ENCODE peak calls at places on chromosomes 6 and 20, in five cellular contexts. J, T, M, N and E are unnamed samples.

GRCh38 chr6:37988696-37989095 is 169.2 kb downstream of the ZFAND3 start:
- DNase-seq in T (no peak), N (no peak), J (no peak), M (no peak), E (no peak)

GRCh38 chr6:54865091-54865631 is 18.6 kb downstream of the FAM83B start:
- DNase-seq in T (no peak), J (no peak), M (no peak), N (no peak), E (peak)

GRCh38 chr20:17875106-17875980 is 93.3 kb downstream of the SNX5 start:
- DNase-seq in J (peak), M (peak), T (no peak), N (no peak), E (no peak)

GRCh38 chr6:52994031-52994788 is 874 bp downstream of the GSTA4 start:
- DNase-seq in T (no peak), J (peak), N (no peak), M (peak), E (peak)

GRCh38 chr6:136103101-136103688 is 146.9 kb downstream of the MTFR2 start:
- DNase-seq in T (no peak), J (no peak), M (no peak), N (no peak), E (peak)

GRCh38 chr6:14804444-14805210 is 441.2 kb upstream of the JARID2 start:
- DNase-seq in T (no peak), J (no peak), N (no peak), M (peak), E (no peak)

GRCh38 chr20:50353289-50353961 is 156.8 kb upstream of the PTPN1 start:
- DNase-seq in N (no peak), M (peak), J (no peak), T (no peak), E (no peak)

GRCh38 chr6:55569638-55570037 is 9.4 kb downstream of the HMGCLL1 start:
- DNase-seq in T (no peak), J (no peak), M (no peak), N (no peak), E (no peak)

GRCh38 chr20:9573598-9573997 is 59.2 kb downstream of the LAMP5 start:
- DNase-seq in J (no peak), N (no peak), T (no peak), M (no peak), E (peak)

GRCh38 chr6:3956054-3956453 is 106.9 kb downstream of the FAM50B start:
- DNase-seq in J (no peak), N (no peak), M (peak), T (no peak), E (no peak)

GRCh38 chr20:15610700-15611277 is 962.5 kb downstream of the KIF16B start:
- DNase-seq in T (no peak), M (no peak), N (no peak), J (no peak), E (no peak)

GRCh38 chr6:12266571-12266970 is 23.6 kb upstream of the EDN1 start:
- DNase-seq in T (no peak), M (no peak), N (no peak), J (no peak), E (no peak)

GRCh38 chr6:154555075-154555677 is 44.7 kb upstream of the CNKSR3 start:
- DNase-seq in N (no peak), M (no peak), J (peak), T (no peak), E (no peak)

GRCh38 chr6:6588924-6589696 is 590 bp downstream of the LY86 start:
- DNase-seq in N (no peak), T (peak), M (no peak), J (no peak), E (no peak)

GRCh38 chr20:5119435-5120188 is at the start of gene PCNA:
- DNase-seq in T (peak), M (peak), N (peak), J (peak), E (peak)

GRCh38 chr6:144036064-144036873 is 28.2 kb upstream of the PLAGL1 start:
- DNase-seq in T (no peak), M (peak), J (no peak), N (no peak), E (peak)

GRCh38 chr6:166437661-166438060 is 54.9 kb upstream of the MPC1 start:
- DNase-seq in T (no peak), M (no peak), N (no peak), J (no peak), E (peak)

GRCh38 chr20:16064991-16065707 is 508.1 kb downstream of the KIF16B start:
- DNase-seq in M (peak), T (no peak), N (no peak), J (no peak), E (peak)

GRCh38 chr6:43629505-43630300 is 639 bp upstream of the GTPBP2 start:
- DNase-seq in J (peak), N (peak), M (peak), T (peak), E (peak)

GRCh38 chr6:14816106-14816864 is 429.6 kb upstream of the JARID2 start:
- DNase-seq in M (no peak), T (no peak), J (no peak), N (no peak), E (no peak)

GRCh38 chr6:120354452-120355098 is 979.7 kb downstream of the TBC1D32 start:
- DNase-seq in T (peak), J (no peak), M (no peak), N (no peak), E (no peak)

GRCh38 chr20:54177378-54177777 is 3.6 kb upstream of the CYP24A1 start:
- DNase-seq in M (peak), N (no peak), J (no peak), T (no peak), E (no peak)

GRCh38 chr6:166435574-166435973 is 52.8 kb upstream of the MPC1 start:
- DNase-seq in J (no peak), M (no peak), N (no peak), T (no peak), E (no peak)

GRCh38 chr20:44083220-44083933 is 103.6 kb downstream of the JPH2 start:
- DNase-seq in T (no peak), J (no peak), N (no peak), M (no peak), E (no peak)

GRCh38 chr20:18388860-18389259 is 78.0 kb downstream of the DZANK1 start:
- DNase-seq in J (peak), M (peak), T (no peak), N (no peak), E (no peak)

GRCh38 chr6:16446241-16446640 is 207.9 kb downstream of the GMPR start:
- DNase-seq in J (no peak), M (no peak), N (no peak), T (no peak), E (no peak)

GRCh38 chr6:33843696-33844121 is 39.9 kb upstream of the MLN start:
- DNase-seq in J (no peak), M (no peak), T (no peak), N (peak), E (no peak)

GRCh38 chr6:156107514-156108150 is 652.0 kb upstream of the NOX3 start:
- DNase-seq in M (no peak), J (no peak), T (no peak), N (no peak), E (no peak)
- H3K4me2 ChIP-seq in M (no peak), J (no peak), T (no peak), N (no peak), E (no peak)

DNA sequence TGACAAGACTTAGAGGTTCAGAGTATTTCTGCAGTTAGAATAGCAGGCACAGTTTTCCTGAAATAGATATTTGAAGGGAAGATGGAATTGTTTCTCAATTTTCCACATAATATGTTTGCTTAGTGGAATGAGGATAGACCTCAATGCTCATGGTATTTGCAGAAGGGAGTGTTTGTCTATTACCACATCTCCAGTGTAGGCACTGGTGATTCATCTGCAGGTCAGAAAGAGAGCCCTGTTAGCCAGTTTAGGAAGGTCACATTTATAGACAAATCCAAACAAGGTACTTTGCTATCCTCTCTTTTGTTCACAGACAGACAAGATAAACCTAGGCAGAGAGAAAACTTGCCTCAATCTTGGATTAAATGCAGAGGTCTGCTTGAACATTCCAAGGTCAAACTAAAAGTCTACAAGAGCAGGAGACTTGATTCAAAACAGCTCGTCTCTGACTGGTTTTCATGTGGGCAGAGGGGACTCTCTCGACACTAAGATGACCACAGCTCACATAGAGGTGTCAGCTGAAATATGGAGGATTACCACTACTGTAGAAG is 22.8 kb downstream of the ISM1 start:
- DNase-seq in N (no peak), J (peak), M (peak), T (no peak), E (no peak)
- TF ChIP-seq JUNB in N (no peak), J (peak), M (peak), T (no peak), E (no peak)

DNA sequence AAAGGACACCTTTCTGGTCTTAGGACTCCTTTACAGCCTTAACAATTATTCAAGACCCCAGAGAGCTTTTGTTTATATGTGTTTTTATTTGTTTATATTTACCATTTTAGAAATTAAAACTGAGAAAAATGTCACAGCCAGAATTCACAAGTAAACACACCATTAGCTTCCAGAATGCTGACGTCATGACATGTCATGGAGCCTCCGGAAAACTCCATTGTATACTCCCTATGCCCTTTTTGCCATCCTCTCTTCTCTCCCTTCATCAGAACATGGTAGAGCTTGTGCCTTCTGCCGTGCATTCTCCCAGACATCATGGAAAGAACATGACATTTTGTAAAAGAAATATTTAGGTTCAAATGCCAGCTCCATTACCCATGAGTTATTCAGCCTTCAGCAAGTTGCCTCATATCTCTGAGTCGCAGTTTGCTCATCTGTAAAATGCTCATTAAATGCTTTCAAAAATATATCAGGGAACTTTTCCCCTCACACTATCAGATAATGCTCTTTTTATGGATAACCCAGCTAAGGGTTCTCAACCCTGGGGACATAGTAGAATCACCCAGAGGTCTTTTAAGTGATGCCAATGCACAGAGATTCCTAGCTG is 27.8 kb downstream of the TNFAIP3 start:
- DNase-seq in J (no peak), M (no peak), T (no peak), N (no peak), E (no peak)
- H3K4me2 ChIP-seq in J (no peak), M (no peak), T (no peak), N (no peak), E (no peak)

GRCh38 chr6:130411481-130411880 is 45.7 kb downstream of the TMEM200A start:
- DNase-seq in T (no peak), M (no peak), N (no peak), J (no peak), E (no peak)
- TF ChIP-seq JUNB in T (no peak), M (no peak), N (no peak), J (no peak), E (no peak)

GRCh38 chr6:152976749-152977148 is 6.1 kb downstream of the FBXO5 start:
- DNase-seq in M (no peak), N (no peak), J (no peak), T (no peak), E (no peak)

GRCh38 chr6:152980656-152981055 is 2.2 kb downstream of the FBXO5 start:
- DNase-seq in J (no peak), T (no peak), N (no peak), M (no peak), E (no peak)

GRCh38 chr6:152979116-152979515 is 3.7 kb downstream of the FBXO5 start:
- DNase-seq in T (no peak), J (no peak), N (no peak), M (no peak), E (no peak)

GRCh38 chr6:152975204-152975915 is 7.5 kb downstream of the FBXO5 start:
- DNase-seq in J (no peak), M (no peak), N (no peak), T (no peak), E (no peak)

DNA sequence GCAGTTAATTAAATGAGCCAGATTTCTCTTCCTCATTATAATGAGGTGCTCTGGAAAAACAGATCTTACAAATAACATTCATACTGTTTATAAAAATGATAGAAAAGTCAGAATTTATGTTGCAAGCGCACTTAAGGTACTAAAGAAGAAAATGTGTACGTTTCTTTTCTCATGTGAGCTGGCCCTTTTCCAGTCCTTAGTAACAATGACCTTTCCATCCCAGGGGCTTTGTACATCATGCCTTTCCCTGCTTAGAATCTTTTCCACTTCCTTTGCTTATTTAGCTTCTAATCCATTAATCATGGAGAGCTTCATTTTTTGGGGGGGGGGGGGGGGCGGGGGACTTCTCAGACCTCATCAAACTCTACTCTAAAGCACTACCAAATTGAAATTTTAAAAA is 4.8 kb downstream of the FBXO5 start:
- DNase-seq in N (no peak), M (no peak), J (no peak), T (no peak), E (no peak)
- H3K4me2 ChIP-seq in N (no peak), M (peak), J (peak), T (peak), E (peak)

DNA sequence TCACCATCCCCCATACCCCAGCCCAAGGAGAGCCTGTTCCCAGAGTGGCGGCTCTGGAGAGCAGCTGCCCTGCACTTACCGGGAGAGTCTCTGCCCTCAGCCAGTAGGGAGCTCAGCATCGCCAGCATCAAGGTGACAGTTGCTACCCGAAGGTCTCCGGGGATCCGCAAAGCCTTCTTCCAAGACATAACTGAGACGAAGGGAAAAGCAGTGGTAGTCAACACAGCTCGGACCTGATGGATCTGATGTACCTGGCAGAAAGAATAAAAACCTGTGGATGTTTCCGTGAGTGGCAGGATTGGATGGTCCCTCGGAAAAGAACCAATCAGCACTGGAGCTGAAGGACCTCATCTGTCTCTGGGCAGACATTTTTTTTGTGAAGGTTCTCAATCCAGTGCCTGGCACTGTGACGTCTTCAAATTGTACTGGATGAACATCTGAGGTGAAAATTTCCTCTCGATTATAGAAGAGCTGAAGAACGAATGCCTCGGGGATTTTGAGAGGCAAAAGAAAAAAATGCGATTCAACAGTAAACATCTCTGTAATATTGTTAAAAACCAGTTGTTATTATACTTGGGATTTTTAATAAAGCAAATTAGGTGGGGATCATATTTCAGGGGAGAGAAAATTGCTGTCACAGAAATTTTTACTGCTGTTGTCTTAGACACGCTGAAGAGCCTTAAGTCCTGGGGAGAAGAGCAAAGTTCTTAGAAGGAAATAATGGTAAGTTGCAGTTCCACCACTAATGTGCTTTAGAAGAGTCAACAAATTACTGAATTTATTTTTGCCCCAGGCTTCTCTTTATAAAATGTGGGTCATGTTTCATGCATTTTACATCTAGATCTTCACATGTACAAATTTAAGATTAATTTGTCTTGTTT is at the start of gene HLA-DQB1:
- DNase-seq in J (peak), T (peak), M (peak), N (no peak), E (peak)
- TF ChIP-seq JUNB in J (no peak), T (no peak), M (no peak), N (no peak), E (no peak)

GRCh38 chr6:108720798-108721197 is 127.4 kb upstream of the ARMC2 start:
- DNase-seq in N (no peak), J (no peak), T (no peak), M (no peak), E (no peak)
- H3K4me2 ChIP-seq in N (no peak), J (no peak), T (no peak), M (peak), E (peak)

DNA sequence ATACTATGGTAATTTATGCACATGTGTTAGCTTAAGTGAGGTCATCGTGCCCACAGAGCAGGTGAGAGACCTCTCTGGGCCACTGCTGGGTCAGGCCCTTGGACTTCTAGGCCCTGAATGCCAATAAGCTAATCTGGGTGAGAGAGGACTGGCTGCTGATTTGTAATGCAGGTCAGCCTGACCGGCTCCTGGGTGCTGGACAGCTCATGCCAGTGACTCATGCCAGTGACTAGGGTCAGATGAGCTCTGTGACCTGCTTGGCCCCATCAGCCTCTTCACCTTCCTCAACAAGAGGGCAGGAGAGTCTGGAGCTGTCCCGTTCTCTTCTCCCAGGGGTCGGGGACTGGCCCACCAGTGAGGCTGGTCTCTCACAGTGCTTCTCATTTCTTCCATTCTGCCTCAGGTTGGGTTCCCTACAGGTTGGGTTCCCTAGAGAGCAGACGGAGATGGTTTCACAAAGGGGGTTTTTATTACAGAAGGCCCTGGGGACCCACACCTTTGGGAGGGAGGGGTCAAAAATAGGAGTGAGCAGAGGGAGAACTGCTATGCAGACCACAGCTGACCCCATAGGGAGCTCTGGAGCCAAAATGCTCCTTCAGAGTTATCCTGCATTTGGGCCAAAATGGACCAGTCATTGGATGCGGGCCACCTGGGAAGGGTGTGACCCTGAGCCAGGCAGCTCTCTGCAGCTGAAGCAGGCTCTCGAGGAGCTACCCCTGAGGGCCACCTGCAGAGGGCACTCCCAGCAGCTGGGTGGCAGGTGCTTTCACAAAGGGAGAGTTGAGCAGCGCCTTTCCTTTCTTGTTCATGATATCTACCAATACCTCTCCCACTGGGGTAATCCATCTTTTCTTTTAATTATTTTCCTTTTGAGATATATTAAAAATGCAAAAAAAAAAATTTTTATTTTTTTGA is 2.2 kb upstream of the OXT start:
- DNase-seq in N (no peak), M (peak), J (peak), T (no peak), E (peak)
- TF ChIP-seq JUNB in N (no peak), M (no peak), J (no peak), T (no peak), E (no peak)

GRCh38 chr6:75752365-75752764 is 3.3 kb downstream of the MYO6 start:
- DNase-seq in T (no peak), J (no peak), N (no peak), M (peak), E (no peak)
- H3K4me2 ChIP-seq in T (peak), J (no peak), N (no peak), M (peak), E (no peak)

DNA sequence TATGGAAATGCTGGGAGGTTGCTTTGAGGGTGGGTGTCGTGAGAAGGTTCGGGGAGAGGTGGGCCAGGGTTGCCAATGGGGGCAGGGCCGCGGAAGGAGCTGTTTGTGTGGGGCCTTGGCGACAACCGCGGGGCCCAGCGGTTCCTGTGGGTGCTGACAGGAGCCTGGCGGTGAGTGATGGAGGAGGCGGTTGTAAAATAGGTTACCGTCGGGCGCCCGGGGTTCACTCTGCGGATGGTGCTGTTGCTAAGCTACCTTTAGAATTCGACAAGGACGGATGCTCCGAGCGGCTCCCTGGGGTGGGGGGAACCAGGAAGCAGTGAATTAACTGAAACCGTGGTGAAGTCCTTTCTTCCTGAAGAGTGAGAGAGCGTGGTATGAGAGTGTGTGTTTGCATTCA is 61.8 kb downstream of the CDH22 start:
- DNase-seq in T (no peak), N (no peak), M (no peak), J (no peak), E (peak)
- TF ChIP-seq JUNB in T (no peak), N (no peak), M (no peak), J (no peak), E (no peak)